ENCODE peak calls at places on chromosomes 7 and 10, in five cellular contexts. J, Z, L, V and K are unnamed samples.

GRCh38 chr7:136133491-136133990 is 156.4 kb upstream of the MTPN start:
- DNase-seq in V (no peak), Z (no peak), L (no peak), J (no peak), K (no peak)

GRCh38 chr10:58643029-58643428 is 130.4 kb downstream of the BICC1 start:
- DNase-seq in V (no peak), L (no peak), J (no peak), Z (no peak), K (no peak)

GRCh38 chr10:131173484-131174210 is 137.9 kb downstream of the TCERG1L start:
- DNase-seq in Z (no peak), J (no peak), L (no peak), V (no peak), K (no peak)

GRCh38 chr10:84352251-84352842 is 24.0 kb downstream of the CCSER2 start:
- DNase-seq in V (peak; percentile 64), J (peak; percentile 80), L (peak; percentile 74), Z (peak; percentile 49), K (peak; percentile 77)

GRCh38 chr7:150788474-150789269 is 11.5 kb downstream of the TMEM176B start:
- DNase-seq in V (peak; percentile 25), L (no peak), Z (no peak), J (peak; percentile 56), K (peak; percentile 50)

GRCh38 chr10:23351914-23352313 is 7.3 kb upstream of the C10orf67 start:
- DNase-seq in L (no peak), Z (no peak), V (peak; percentile 68), J (no peak), K (no peak)

GRCh38 chr7:140646931-140647647 is 6.5 kb upstream of the DENND2A start:
- DNase-seq in J (peak; percentile 51), Z (no peak), L (peak; percentile 63), V (peak; percentile 32), K (no peak)

GRCh38 chr10:73653701-73654100 is 2.1 kb downstream of the SYNPO2L start:
- DNase-seq in V (peak; percentile 41), J (no peak), Z (peak; percentile 17), L (peak; percentile 36), K (no peak)

DNA sequence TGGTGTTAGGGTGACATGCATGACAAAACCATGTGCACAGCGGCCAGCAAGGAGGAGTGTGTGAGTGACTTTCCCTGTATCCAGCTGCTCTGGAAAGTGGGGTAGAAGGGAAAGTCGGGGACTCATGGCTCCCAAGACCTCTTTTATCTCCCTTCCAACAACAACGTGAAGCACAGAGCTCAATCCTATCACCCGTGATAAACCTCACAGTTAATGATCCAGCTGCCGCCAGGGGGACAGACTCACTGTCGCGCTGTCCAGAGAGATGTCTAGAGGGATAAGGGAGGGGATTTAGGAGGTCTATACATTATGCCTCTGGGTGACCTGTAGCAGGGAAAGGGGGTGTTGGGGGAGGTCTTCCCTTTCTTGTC is 83.9 kb upstream of the SMNDC1 start:
- DNase-seq in Z (no peak), J (no peak), V (no peak), L (no peak), K (no peak)
- H3K4me1 ChIP-seq in Z (peaks cover 6% of the 10 kb centered on the region), J (peaks cover 9% of the 10 kb centered on the region), V (peaks cover 27% of the 10 kb centered on the region), L (peaks cover 30% of the 10 kb centered on the region), K (peaks cover 11% of the 10 kb centered on the region)

GRCh38 chr7:70612811-70613210 is 519.1 kb upstream of the GALNT17 start:
- DNase-seq in V (no peak), J (no peak), Z (no peak), L (no peak), K (no peak)

GRCh38 chr7:70615066-70615465 is 516.9 kb upstream of the GALNT17 start:
- DNase-seq in L (no peak), V (no peak), Z (no peak), J (no peak), K (no peak)

GRCh38 chr7:70616821-70617220 is 515.1 kb upstream of the GALNT17 start:
- DNase-seq in Z (no peak), V (no peak), J (no peak), L (no peak), K (no peak)

GRCh38 chr7:70618020-70618551 is 513.9 kb upstream of the GALNT17 start:
- DNase-seq in V (no peak), L (no peak), J (no peak), Z (no peak), K (no peak)

DNA sequence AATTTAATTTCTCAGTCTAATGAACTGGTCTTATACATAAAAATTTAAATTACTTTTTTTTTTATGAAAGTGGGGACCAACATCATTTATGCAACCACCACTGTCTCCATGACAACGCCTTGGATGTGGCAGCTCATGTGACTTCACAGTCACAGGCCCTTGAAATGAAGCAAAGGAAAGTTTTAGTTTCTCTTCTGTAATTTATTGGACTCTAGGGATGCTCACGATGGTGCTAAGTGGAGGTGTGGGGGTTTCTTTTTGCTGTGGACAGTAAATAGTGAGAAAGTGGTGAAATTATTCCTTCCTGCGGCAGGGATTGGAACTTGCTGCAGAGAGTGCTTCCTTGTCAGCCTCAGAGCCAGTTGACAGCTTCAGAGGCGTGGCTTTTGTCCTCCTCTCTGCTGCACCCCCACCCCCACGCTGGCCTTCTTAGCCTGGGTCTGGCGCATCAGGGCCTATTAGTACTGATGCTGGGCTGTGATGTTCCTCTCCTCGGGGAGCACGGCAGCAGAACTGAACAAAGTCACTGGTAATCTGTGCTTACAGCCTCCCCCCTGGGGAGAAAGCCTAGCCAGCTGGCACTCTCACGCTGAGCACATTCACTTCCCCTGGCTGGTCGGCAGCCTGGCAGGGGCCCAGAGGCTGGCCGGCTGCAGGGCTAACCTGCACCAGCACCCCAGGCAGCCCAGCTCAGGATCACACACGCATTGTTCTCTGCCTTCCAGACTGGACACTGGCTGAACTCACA is 517.5 kb upstream of the GALNT17 start:
- DNase-seq in Z (peak; percentile 68), V (peak; percentile 68), J (peak; percentile 38), L (no peak), K (peak; percentile 77)
- H3K4me1 ChIP-seq in Z (no peaks in the 10 kb centered on the region), V (peaks cover 16% of the 10 kb centered on the region), J (peaks cover 4% of the 10 kb centered on the region), L (no peaks in the 10 kb centered on the region), K (peaks cover 8% of the 10 kb centered on the region)

GRCh38 chr10:99984201-99984600 is 25.5 kb downstream of the DNMBP start:
- DNase-seq in Z (no peak), V (no peak), L (no peak), J (no peak), K (no peak)
- H3K4me1 ChIP-seq in Z (peaks cover 7% of the 10 kb centered on the region), V (peaks cover 12% of the 10 kb centered on the region), L (peaks cover 15% of the 10 kb centered on the region), J (no peaks in the 10 kb centered on the region), K (peaks cover 12% of the 10 kb centered on the region)

GRCh38 chr10:124001391-124002260 is 91.8 kb downstream of the CHST15 start:
- DNase-seq in J (peak; percentile 14), V (no peak), Z (no peak), L (no peak), K (no peak)

GRCh38 chr10:124003481-124004371 is 89.7 kb downstream of the CHST15 start:
- DNase-seq in J (peak; percentile 4), Z (no peak), L (no peak), V (no peak), K (peak; percentile 8)

GRCh38 chr10:124000792-124001201 is 92.6 kb downstream of the CHST15 start:
- DNase-seq in J (no peak), L (no peak), V (peak; percentile 53), Z (no peak), K (no peak)

GRCh38 chr10:124003070-124003419 is 90.4 kb downstream of the CHST15 start:
- DNase-seq in V (no peak), J (peak; percentile 7), Z (no peak), L (no peak), K (no peak)

DNA sequence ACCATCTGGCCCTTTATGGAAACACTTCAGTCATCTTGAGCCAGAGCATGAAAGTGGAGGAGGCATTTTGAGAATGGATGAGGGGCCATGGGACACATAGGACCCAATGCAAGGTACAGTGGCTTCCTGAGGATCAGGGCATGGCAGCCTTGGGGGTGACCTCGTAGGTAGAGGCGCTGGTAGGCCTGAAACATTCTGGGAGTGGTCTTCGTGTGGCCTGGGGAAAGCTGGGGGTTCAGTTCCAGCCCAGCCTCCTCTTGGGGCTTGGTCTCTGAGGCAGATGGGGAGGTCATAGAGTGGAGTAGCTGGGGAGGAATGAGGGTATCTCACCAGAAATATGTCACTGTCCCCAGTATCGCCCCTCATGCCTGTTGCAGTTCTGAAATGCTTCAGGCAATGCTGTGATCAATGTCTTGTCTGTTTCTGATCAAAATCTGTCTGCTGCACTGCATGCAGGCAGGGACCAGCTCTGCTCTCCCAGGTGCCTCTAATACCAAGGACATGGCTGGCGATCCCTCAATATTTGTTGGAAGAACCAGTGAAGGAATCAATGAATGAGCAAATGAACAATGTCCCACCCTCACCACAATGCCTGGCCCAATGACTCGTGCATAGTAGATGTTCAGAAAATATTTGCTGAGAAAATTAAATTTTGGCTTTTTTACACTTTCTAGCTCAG is 90.9 kb downstream of the CHST15 start:
- DNase-seq in V (no peak), J (peak; percentile 8), L (no peak), Z (no peak), K (no peak)
- H3K4me1 ChIP-seq in V (no peaks in the 10 kb centered on the region), J (no peaks in the 10 kb centered on the region), L (no peaks in the 10 kb centered on the region), Z (no peaks in the 10 kb centered on the region), K (no peaks in the 10 kb centered on the region)

DNA sequence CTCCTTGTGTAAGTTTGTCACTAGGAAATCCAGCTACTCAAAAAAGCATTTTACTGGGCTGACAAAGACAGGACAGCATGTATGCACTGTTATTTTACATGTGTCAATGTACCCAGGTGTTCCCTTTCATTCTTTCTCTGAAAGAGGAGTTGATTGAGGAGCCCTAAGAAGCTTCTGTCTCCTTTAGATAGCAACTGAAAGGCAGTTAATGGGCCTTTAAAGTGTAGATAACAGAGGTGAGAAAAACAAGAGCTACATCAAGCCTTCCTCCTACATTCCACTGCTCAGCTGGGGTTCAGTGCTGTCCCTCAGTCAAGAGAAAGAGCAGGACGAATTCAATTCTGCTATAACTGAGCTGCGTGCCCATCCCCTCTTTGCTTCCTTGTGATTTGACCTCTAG is 12.8 kb upstream of the WIPF3 start:
- DNase-seq in Z (no peak), J (no peak), L (no peak), V (no peak), K (no peak)
- H3K4me1 ChIP-seq in Z (no peaks in the 10 kb centered on the region), J (no peaks in the 10 kb centered on the region), L (no peaks in the 10 kb centered on the region), V (peaks cover 5% of the 10 kb centered on the region), K (no peaks in the 10 kb centered on the region)

GRCh38 chr10:110011679-110012078 is 3.9 kb downstream of the ADD3 start:
- DNase-seq in J (no peak), Z (no peak), L (no peak), V (no peak), K (no peak)
- H3K4me1 ChIP-seq in J (no peaks in the 10 kb centered on the region), Z (peaks cover 13% of the 10 kb centered on the region), L (peaks cover 46% of the 10 kb centered on the region), V (peaks cover 38% of the 10 kb centered on the region), K (peaks cover 66% of the 10 kb centered on the region)

GRCh38 chr7:99035723-99036530 is 108.0 kb downstream of the SMURF1 start:
- DNase-seq in V (no peak), Z (no peak), L (no peak), J (no peak), K (no peak)

GRCh38 chr7:99037327-99037940 is 106.5 kb downstream of the SMURF1 start:
- DNase-seq in V (no peak), Z (no peak), L (no peak), J (no peak), K (no peak)

GRCh38 chr7:99034932-99035722 is 108.8 kb downstream of the SMURF1 start:
- DNase-seq in Z (no peak), J (no peak), V (no peak), L (no peak), K (no peak)

GRCh38 chr7:99038086-99038855 is 105.6 kb downstream of the SMURF1 start:
- DNase-seq in Z (no peak), J (no peak), L (no peak), V (no peak), K (no peak)

GRCh38 chr7:99036531-99037175 is 107.3 kb downstream of the SMURF1 start:
- DNase-seq in Z (no peak), J (no peak), L (peak; percentile 45), V (peak; percentile 60), K (no peak)
- H3K4me1 ChIP-seq in Z (peaks cover 6% of the 10 kb centered on the region), J (no peaks in the 10 kb centered on the region), L (no peaks in the 10 kb centered on the region), V (no peaks in the 10 kb centered on the region), K (peaks cover 5% of the 10 kb centered on the region)